ENCODE peak calls at places on chromosomes 16 and 17, in five cellular contexts. F is stomach, M is K562, G is transverse colon, X is suprapubic skin. H is an unnamed sample.

GRCh38 chr16:77951788-77952187 is 70.6 kb upstream of the CLEC3A start:
- DNase-seq in G (no peak), M (peak; percentile 26), F (no peak), X (no peak), H (no peak)

GRCh38 chr16:48511716-48512115 is 98.3 kb downstream of the N4BP1 start:
- DNase-seq in M (no peak), G (no peak), X (no peak), F (no peak), H (peak; percentile 10)

GRCh38 chr17:55320594-55321506 is 56.1 kb downstream of the HLF start:
- DNase-seq in M (no peak), X (no peak), G (no peak), F (peak; percentile 80), H (no peak)

GRCh38 chr17:68277807-68278206 is 13.1 kb downstream of the SLC16A6 start:
- DNase-seq in F (no peak), M (no peak), G (no peak), X (no peak), H (no peak)

GRCh38 chr17:81819648-81820171 is 13.4 kb downstream of the MCRIP1 start:
- DNase-seq in F (no peak), M (no peak), G (no peak), X (no peak), H (no peak)

GRCh38 chr17:66275651-66276050 is 26.8 kb upstream of the PRKCA start:
- DNase-seq in F (peak; percentile 42), M (peak; percentile 50), G (no peak), X (no peak), H (no peak)

GRCh38 chr17:43584666-43585102 is 38.5 kb upstream of the ETV4 start:
- DNase-seq in G (no peak), X (no peak), M (no peak), F (no peak), H (no peak)

GRCh38 chr17:36602924-36603384 is 1.6 kb downstream of the MRM1 start:
- DNase-seq in G (peak; percentile 68), F (peak; percentile 50), X (peak; percentile 71), M (peak; percentile 89), H (peak; percentile 68)

GRCh38 chr16:23509763-23510153 is 536 bp downstream of the GGA2 start:
- DNase-seq in G (no peak), F (no peak), X (no peak), M (peak; percentile 65), H (no peak)

GRCh38 chr17:3032258-3033247 is 30.9 kb downstream of the OR1D5 start:
- DNase-seq in F (no peak), G (no peak), X (peak; percentile 40), M (no peak), H (no peak)

GRCh38 chr17:44782349-44782850 is 23.6 kb downstream of the ADAM11 start:
- DNase-seq in X (peak; percentile 28), F (no peak), M (no peak), G (no peak), H (no peak)

GRCh38 chr17:17304521-17304985 is 1.4 kb downstream of the NT5M start:
- DNase-seq in M (peak; percentile 85), F (no peak), X (no peak), G (no peak), H (no peak)

GRCh38 chr16:81096715-81097208 is 567 bp upstream of the GCSH start:
- DNase-seq in G (no peak), X (no peak), M (peak; percentile 85), F (no peak), H (no peak)

GRCh38 chr17:43418441-43419374 is 19.9 kb downstream of the ARL4D start:
- DNase-seq in G (peak; percentile 37), X (peak; percentile 79), M (peak; percentile 15), F (no peak), H (peak; percentile 92)

GRCh38 chr17:7014995-7015586 is 2.7 kb downstream of the RNASEK start:
- DNase-seq in M (no peak), X (peak; percentile 93), F (no peak), G (peak; percentile 49), H (no peak)

GRCh38 chr16:86990451-86990850 is 326.7 kb downstream of the C16orf95 start:
- DNase-seq in F (no peak), X (no peak), G (no peak), M (no peak), H (no peak)

GRCh38 chr16:11570796-11571195 is 15.9 kb downstream of the LITAF start:
- DNase-seq in G (no peak), M (no peak), X (no peak), F (no peak), H (no peak)

GRCh38 chr16:75109732-75110243 is 6.8 kb downstream of the LDHD start:
- DNase-seq in X (peak; percentile 66), F (peak; percentile 69), G (peak; percentile 80), M (no peak), H (peak; percentile 81)

GRCh38 chr16:76943936-76944335 is 247.1 kb upstream of the MON1B start:
- DNase-seq in M (no peak), X (no peak), G (no peak), F (no peak), H (no peak)

GRCh38 chr17:7213895-7214299 is 5.7 kb downstream of the DLG4 start:
- DNase-seq in F (peak; percentile 71), G (peak; percentile 79), M (peak; percentile 80), X (no peak), H (peak; percentile 92)

GRCh38 chr16:19883296-19883951 is 1.2 kb downstream of the GPRC5B start:
- DNase-seq in F (peak; percentile 48), X (peak; percentile 69), G (peak; percentile 10), M (peak; percentile 51), H (no peak)

GRCh38 chr16:86355951-86356350 is 154.4 kb upstream of the FOXF1 start:
- DNase-seq in X (no peak), M (no peak), G (no peak), F (no peak), H (no peak)

GRCh38 chr17:49730078-49730786 is 22.5 kb upstream of the SLC35B1 start:
- DNase-seq in M (no peak), F (peak; percentile 55), X (peak; percentile 75), G (peak; percentile 59), H (peak; percentile 94)

GRCh38 chr16:66620419-66620775 is 15.9 kb downstream of the CMTM3 start:
- DNase-seq in M (no peak), G (no peak), X (no peak), F (no peak), H (no peak)

GRCh38 chr16:77869997-77870813 is 81.8 kb downstream of the VAT1L start:
- DNase-seq in G (peak; percentile 45), F (no peak), M (no peak), X (no peak), H (no peak)

GRCh38 chr16:79272141-79272577 is 328.4 kb downstream of the MAF start:
- DNase-seq in F (no peak), G (peak; percentile 32), X (no peak), M (peak; percentile 10), H (no peak)

DNA sequence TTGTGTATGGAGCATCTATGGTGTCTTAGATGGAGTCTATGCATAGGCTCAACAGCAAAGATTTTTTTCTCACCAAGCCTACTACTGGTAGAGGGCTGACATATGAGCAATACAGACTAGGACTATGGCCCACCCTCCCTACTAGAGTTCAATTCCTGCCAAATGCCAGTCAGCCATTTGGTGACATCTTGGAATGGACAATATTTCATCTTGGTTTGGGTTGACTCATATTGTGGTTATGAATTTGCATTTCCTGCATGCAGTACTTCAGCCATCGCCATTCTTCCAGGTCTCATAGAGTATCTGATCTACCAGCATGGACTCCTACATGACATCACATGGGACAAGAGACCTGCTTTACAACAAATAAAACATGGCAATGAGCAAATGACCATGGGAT is 778.1 kb upstream of the SOX9 start:
- DNase-seq in G (no peak), X (no peak), F (no peak), M (no peak), H (no peak)
- TF ChIP-seq POLR2AphosphoS5 in G (no peak), X (no peak), F (no peak), M (no peak), H (no peak)

DNA sequence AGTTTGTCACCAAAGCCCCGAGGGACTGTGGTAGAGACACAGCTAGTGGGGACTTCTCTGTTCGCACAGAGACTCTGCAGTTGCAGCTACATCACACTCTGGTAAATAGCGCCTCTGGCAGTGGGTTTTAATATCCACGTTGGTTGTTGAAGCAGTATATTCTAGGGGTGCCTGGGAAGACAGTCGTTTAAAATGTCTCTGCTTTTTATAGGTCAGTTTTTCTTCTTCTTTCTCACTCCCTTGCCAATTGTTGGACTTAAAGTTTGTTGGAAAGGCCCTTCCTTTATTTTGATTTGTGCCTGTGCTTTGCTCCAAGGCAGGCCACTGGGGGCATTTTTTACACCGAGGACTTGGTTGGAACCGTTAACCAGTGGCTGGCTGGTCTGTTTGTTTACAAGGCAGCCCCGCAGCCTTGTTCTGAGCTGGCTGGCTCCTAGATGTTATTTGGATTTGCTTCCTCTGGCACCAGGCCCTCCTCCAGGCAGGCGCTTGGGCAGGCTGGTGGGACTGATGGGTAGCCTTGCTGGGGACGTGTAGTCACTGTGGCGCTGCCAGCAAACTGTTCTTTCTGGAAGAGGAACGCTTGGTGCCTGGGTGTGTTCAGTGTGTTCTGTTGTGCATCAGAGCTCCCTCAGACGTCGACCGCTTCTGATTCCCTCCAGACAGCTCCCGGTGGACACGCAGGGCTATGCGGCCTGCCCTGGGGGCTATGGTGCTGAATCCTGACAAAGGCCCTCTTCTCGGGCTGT is 218.2 kb upstream of the CHMP6 start:
- DNase-seq in F (no peak), X (peak; percentile 63), M (no peak), G (peak; percentile 58), H (peak; percentile 98)
- TF ChIP-seq EP300 in F (peak; percentile 55), X (no peak), M (no peak), G (peak; percentile 61), H (peak; percentile 85)

DNA sequence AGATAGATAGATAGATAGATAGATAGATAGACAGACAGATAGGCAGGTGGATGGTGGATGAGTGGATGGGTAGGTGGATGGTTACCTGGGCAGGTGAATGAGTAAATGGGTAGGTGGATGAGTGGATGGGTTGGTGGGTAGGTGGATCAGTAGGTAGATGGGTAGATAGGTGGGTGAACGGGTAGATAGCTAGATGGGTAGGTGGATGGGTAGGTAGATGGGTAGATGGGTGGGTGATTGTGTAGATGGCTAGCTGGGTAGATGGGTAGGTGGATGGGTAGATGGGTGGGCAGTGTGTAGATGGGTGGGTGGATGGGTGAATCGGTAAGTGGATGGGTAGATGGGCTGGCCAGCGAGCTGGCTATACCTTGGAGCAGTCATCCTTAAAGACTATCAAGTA is 21.8 kb upstream of the LRRC37A3 start:
- DNase-seq in G (no peak), X (no peak), F (no peak), M (no peak), H (no peak)
- TF ChIP-seq POLR2AphosphoS5 in G (no peak), X (no peak), F (no peak), M (no peak), H (no peak)

DNA sequence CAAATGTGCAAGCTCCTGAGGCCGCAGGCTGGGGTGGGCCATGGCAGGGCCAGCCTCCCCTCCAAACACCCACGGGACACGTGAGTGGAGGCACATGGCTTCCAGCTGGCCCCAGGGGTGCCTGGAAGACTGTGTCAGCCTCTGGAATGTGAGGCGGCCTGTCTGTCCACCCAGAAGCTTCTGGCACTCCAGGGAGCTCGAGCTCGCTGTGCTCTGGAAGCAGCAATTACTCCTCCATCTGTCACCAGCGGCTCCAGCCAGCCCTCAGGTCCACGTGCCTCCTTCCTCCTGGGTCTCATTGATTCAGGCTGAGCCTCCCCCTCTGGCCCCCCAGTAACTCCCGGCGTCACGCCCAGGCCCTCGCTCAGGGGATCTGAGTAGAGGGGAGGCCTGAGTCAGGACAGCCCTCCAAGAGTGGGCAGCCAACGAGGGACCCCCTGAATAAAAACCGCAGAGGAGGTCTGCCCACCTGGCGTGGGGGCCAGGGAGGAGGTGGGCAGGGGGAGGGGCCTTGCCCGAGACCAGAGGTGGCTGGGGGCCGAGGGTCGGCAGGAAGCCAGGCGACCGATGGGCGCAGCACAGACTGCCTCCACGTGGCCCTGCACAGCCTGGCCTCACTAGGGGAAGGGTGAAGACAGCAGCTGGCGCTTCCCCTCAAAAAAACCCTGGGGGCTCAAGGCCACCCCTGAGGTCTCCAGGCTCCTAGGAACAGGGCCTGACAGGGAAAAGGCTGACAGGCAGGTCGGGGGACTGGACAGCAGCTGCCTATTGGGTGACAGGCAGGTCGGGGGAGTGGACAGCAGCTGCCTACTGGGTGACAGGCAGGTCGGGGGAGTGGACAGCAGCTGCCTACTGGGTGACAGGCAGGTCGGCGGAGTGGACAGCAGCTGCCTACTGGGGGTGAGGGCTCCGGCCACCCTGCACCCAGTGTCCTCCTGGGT is 11.9 kb downstream of the PIEZO1 start:
- DNase-seq in M (peak; percentile 84), G (peak; percentile 66), F (no peak), X (no peak), H (peak; percentile 96)
- TF ChIP-seq EP300 in M (no peak), G (no peak), F (no peak), X (no peak), H (peak; percentile 22)